ENCODE peak calls at places on chromosomes 2 and 18, in eight cellular contexts. A, D, E, S, R, K, Y and T are unnamed samples.

GRCh38 chr2:55511508-55512124 is 7.9 kb upstream of the CFAP36 start:
- DNase-seq in S (peak), Y (no peak), D (peak), E (no peak), K (peak), R (peak), A (peak), T (no peak)

GRCh38 chr2:111986116-111986900 is 68.8 kb upstream of the TMEM87B start:
- DNase-seq in D (peak), E (no peak), S (no peak), K (no peak), R (peak), A (no peak), Y (no peak), T (no peak)

GRCh38 chr18:45321520-45321919 is 293.8 kb upstream of the SLC14A2 start:
- DNase-seq in D (peak), A (no peak), S (no peak), R (no peak), K (no peak), Y (no peak), E (no peak), T (no peak)

GRCh38 chr2:88059979-88060906 is 4.7 kb upstream of the KRCC1 start:
- DNase-seq in K (peak), A (peak), D (peak), R (peak), E (no peak), S (peak), Y (no peak), T (no peak)

GRCh38 chr2:176814740-176815367 is 397.7 kb upstream of the HNRNPA3 start:
- DNase-seq in S (peak), R (peak), A (no peak), D (peak), Y (no peak), K (peak), E (no peak), T (no peak)

GRCh38 chr2:74548285-74548918 is 5.3 kb downstream of the LOXL3 start:
- DNase-seq in Y (no peak), E (no peak), K (no peak), A (no peak), R (no peak), D (peak), S (no peak), T (no peak)

GRCh38 chr18:8262221-8262620 is 347.0 kb upstream of the RAB12 start:
- DNase-seq in E (no peak), S (no peak), D (peak), Y (no peak), K (no peak), A (no peak), R (no peak), T (no peak)

GRCh38 chr2:144938308-144938709 is 418.4 kb upstream of the ZEB2 start:
- DNase-seq in A (peak), E (no peak), D (peak), Y (no peak), K (peak), S (peak), R (peak), T (no peak)

GRCh38 chr2:42252464-42252863 is 83.3 kb downstream of the EML4 start:
- DNase-seq in A (no peak), R (no peak), Y (no peak), E (no peak), S (no peak), K (no peak), D (no peak), T (no peak)

GRCh38 chr2:217412721-217413120 is 552.9 kb upstream of the TNP1 start:
- DNase-seq in A (no peak), R (no peak), S (no peak), E (no peak), Y (no peak), K (no peak), D (no peak), T (no peak)

GRCh38 chr18:23668731-23669130 is 6.0 kb upstream of the ANKRD29 start:
- DNase-seq in S (peak), E (no peak), D (no peak), A (no peak), K (no peak), R (no peak), Y (no peak), T (peak)

GRCh38 chr18:13252696-13253410 is 34.3 kb downstream of the LDLRAD4 start:
- DNase-seq in Y (no peak), R (no peak), S (no peak), A (no peak), E (no peak), D (no peak), K (no peak), T (no peak)

GRCh38 chr2:111122631-111123421 is 2.1 kb downstream of the BCL2L11 start:
- DNase-seq in D (peak), Y (peak), R (peak), S (peak), A (peak), E (peak), K (peak), T (peak)

GRCh38 chr2:46985512-46985911 is 69.9 kb upstream of the MCFD2 start:
- DNase-seq in S (peak), E (no peak), R (no peak), K (peak), Y (peak), A (peak), D (no peak), T (no peak)

GRCh38 chr18:62457830-62458229 is 65.0 kb upstream of the ZCCHC2 start:
- DNase-seq in K (no peak), E (no peak), R (no peak), S (no peak), Y (no peak), A (no peak), D (no peak), T (no peak)

GRCh38 chr2:166170356-166170755 is 42.5 kb upstream of the SCN1A start:
- DNase-seq in K (no peak), S (peak), D (no peak), E (no peak), R (peak), A (peak), Y (no peak), T (no peak)

GRCh38 chr2:232872826-232873225 is 2.8 kb downstream of the SNORC start:
- DNase-seq in S (no peak), R (no peak), D (no peak), K (no peak), A (no peak), Y (peak), E (no peak), T (no peak)

GRCh38 chr2:120490091-120490798 is 144.3 kb downstream of the INHBB start:
- DNase-seq in S (no peak), A (peak), E (no peak), Y (no peak), R (no peak), K (no peak), D (no peak), T (no peak)

GRCh38 chr18:3466051-3466450 is 16.1 kb downstream of the TGIF1 start:
- DNase-seq in S (peak), D (no peak), A (peak), E (no peak), K (no peak), R (peak), Y (no peak), T (no peak)

GRCh38 chr2:68396093-68396492 is 31.0 kb downstream of the PLEK start:
- DNase-seq in E (no peak), D (no peak), S (no peak), Y (no peak), A (no peak), R (no peak), K (no peak), T (no peak)

GRCh38 chr2:218021536-218022071 is 18.8 kb upstream of the TNS1 start:
- DNase-seq in S (no peak), R (no peak), K (no peak), Y (peak), D (peak), A (no peak), E (no peak), T (no peak)

GRCh38 chr18:3409811-3410210 is 40.2 kb upstream of the TGIF1 start:
- DNase-seq in A (no peak), E (no peak), S (no peak), R (no peak), K (no peak), D (no peak), Y (no peak), T (no peak)

GRCh38 chr18:58497845-58498244 is 131.0 kb downstream of the ALPK2 start:
- DNase-seq in K (no peak), A (peak), D (no peak), R (no peak), E (no peak), Y (no peak), S (peak), T (no peak)

GRCh38 chr2:235026137-235026536 is 74.3 kb downstream of the SH3BP4 start:
- DNase-seq in A (peak), S (peak), K (peak), D (no peak), E (no peak), Y (peak), R (peak), T (peak)

GRCh38 chr2:118123561-118124232 is 35.4 kb downstream of the INSIG2 start:
- DNase-seq in A (peak), E (peak), Y (no peak), S (peak), D (no peak), K (no peak), R (peak), T (no peak)

GRCh38 chr18:65298422-65298821 is 452.4 kb upstream of the CDH7 start:
- DNase-seq in A (no peak), D (no peak), R (no peak), Y (peak), S (no peak), K (no peak), E (no peak), T (no peak)

GRCh38 chr18:40695526-40695925 is 1259.5 kb upstream of the PIK3C3 start:
- DNase-seq in Y (no peak), K (no peak), D (no peak), S (no peak), R (no peak), E (no peak), A (no peak), T (no peak)

GRCh38 chr18:52288403-52289004 is 51.5 kb upstream of the DCC start:
- DNase-seq in S (peak), A (peak), R (no peak), D (peak), E (no peak), Y (peak), K (peak), T (peak)

GRCh38 chr2:216849987-216850386 is 9.9 kb downstream of the TNP1 start:
- DNase-seq in A (peak), R (no peak), K (peak), E (no peak), S (peak), D (no peak), Y (peak), T (peak)

GRCh38 chr2:12797815-12798214 is 81.1 kb downstream of the TRIB2 start:
- DNase-seq in R (peak), Y (no peak), S (peak), D (no peak), A (no peak), K (no peak), E (no peak), T (no peak)

GRCh38 chr18:6781846-6782245 is 52.3 kb downstream of the ARHGAP28 start:
- DNase-seq in A (peak), D (no peak), R (peak), E (no peak), S (peak), K (no peak), Y (peak), T (no peak)

GRCh38 chr2:1462984-1463383 is 49.7 kb downstream of the TPO start:
- DNase-seq in D (no peak), Y (no peak), A (no peak), E (no peak), K (no peak), S (no peak), R (no peak), T (no peak)

GRCh38 chr2:110741491-110741980 is 9.2 kb downstream of the ACOXL start:
- DNase-seq in E (peak), K (no peak), Y (no peak), R (no peak), A (peak), S (peak), D (no peak), T (no peak)

GRCh38 chr18:12975488-12975887 is 15.7 kb upstream of the CEP192 start:
- DNase-seq in A (no peak), S (no peak), K (no peak), E (no peak), R (no peak), D (no peak), Y (no peak), T (no peak)

GRCh38 chr2:14952383-14952782 is 319.9 kb downstream of the LRATD1 start:
- DNase-seq in E (no peak), R (no peak), S (no peak), D (no peak), A (no peak), Y (no peak), K (no peak), T (no peak)

GRCh38 chr2:174585657-174586056 is 11.9 kb downstream of the WIPF1 start:
- DNase-seq in A (no peak), E (no peak), S (no peak), K (no peak), R (no peak), Y (no peak), D (no peak), T (no peak)

DNA sequence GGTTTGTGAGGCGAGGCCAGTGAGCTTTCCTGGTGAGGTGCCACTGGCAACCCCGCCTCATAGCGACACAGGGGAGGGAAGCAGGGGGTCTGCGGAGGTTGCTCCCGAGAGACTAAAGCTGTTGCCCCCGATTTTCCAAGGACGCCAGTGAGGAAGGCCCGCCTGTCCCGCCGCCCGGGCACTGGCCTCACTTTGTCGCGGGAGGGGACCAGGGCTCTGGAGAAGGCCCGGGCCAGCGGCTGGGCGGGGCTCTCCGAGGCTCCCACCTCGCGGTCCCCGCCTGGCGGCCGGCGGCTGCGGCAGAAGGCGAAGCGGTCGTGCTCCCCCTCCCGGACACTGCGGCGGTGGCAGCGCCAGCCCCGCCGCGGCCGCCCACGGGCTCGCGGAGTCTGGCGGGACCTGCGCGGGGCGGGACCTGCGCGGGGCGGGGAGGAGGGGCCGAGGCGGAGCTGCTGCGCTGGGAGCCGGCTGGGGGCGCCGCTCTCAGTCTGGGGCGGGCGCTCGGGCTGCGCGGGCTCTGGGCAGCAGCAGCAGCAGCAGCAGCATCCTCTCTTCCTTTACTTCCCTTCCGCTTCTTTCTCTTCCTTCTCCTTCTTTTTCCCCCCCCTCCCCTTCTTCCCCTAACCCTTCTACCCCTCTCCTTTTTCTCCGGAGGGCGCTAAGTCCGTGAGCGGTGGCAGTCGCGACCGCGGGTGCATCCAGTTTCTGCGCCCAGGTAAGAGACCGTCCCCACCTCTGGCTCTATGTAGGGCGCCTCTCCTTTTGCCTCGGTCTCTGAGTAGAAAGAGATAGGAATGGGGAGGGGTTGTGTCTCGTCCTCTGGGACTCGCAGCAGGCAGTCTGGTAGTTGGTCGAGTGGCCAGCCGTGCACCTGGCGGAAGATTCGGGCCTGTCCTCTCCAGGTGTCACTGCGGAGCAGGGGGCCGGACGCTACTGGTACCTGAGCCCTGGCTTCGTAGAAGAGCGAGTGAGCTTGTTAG is at the start of gene MAP2:
- DNase-seq in A (peak), R (peak), Y (peak), K (peak), D (peak), S (peak), E (peak), T (peak)
- H3K4me3 ChIP-seq in A (peak), R (peak), Y (peak), K (no peak), D (peak), S (peak), E (peak), T (peak)

GRCh38 chr2:60556441-60556997 is 3.1 kb upstream of the BCL11A start:
- DNase-seq in S (no peak), A (no peak), E (no peak), Y (no peak), D (no peak), R (no peak), K (no peak), T (no peak)
- H3K27ac ChIP-seq in S (no peak), A (no peak), E (no peak), Y (no peak), D (no peak), R (no peak), K (no peak), T (peak)

GRCh38 chr2:230343747-230344146 is 16.8 kb downstream of the SP140L start:
- DNase-seq in R (no peak), K (no peak), A (peak), S (peak), E (no peak), Y (no peak), D (no peak), T (no peak)

GRCh38 chr2:230346921-230347533 is 20.0 kb downstream of the SP140L start:
- DNase-seq in K (no peak), R (no peak), D (no peak), E (no peak), S (no peak), A (peak), Y (no peak), T (no peak)

GRCh38 chr2:230348792-230349191 is 21.8 kb downstream of the SP140L start:
- DNase-seq in K (no peak), E (no peak), Y (no peak), R (no peak), A (no peak), S (no peak), D (no peak), T (no peak)

GRCh38 chr2:230346465-230346864 is 19.5 kb downstream of the SP140L start:
- DNase-seq in S (no peak), E (no peak), R (no peak), K (no peak), Y (no peak), D (no peak), A (no peak), T (no peak)

GRCh38 chr2:230347659-230348305 is 20.8 kb downstream of the SP140L start:
- DNase-seq in R (peak), D (no peak), E (no peak), A (no peak), Y (no peak), S (no peak), K (peak), T (no peak)
- H3K4me3 ChIP-seq in R (no peak), D (no peak), E (no peak), A (no peak), Y (no peak), S (no peak), K (no peak), T (no peak)

GRCh38 chr2:207230261-207231105 is 64.7 kb upstream of the KLF7 start:
- DNase-seq in E (no peak), R (no peak), A (no peak), K (peak), D (peak), S (peak), Y (peak), T (no peak)
- H3K27ac ChIP-seq in E (no peak), R (no peak), A (no peak), K (no peak), D (no peak), S (no peak), Y (no peak), T (peak)